ENCODE peak calls at places on chromosomes 3 and 15, in six cellular contexts. J is endothelial cell; Z is Calu3; F is AG10803; G is Panc1; C is stimulated activated CD4-positive, alpha-beta T cell treated with anti-CD3 and anti-CD28 coated beads, Interleukin-4, amount 100 ng/mL, for 48 hours. Q is an unnamed sample.

GRCh38 chr3:184372296-184372821 is 5.6 kb downstream of the THPO start:
- DNase-seq in Z (no peak), J (no peak), G (no peak), C (no peak), F (no peak), Q (no peak)

GRCh38 chr3:140395134-140396075 is 282.5 kb upstream of the TRIM42 start:
- DNase-seq in C (no peak), Z (no peak), F (no peak), G (no peak), J (no peak), Q (no peak)

GRCh38 chr3:107258285-107258684 is 119.0 kb upstream of the CCDC54 start:
- DNase-seq in F (no peak), G (no peak), J (no peak), Z (no peak), C (no peak), Q (no peak)

GRCh38 chr15:19984101-19984500 is 557.5 kb downstream of the GOLGA6L6 start:
- DNase-seq in C (no peak), Z (no peak), F (no peak), J (no peak), G (no peak), Q (no peak)

GRCh38 chr3:134366928-134367352 is 7.3 kb downstream of the AMOTL2 start:
- DNase-seq in Z (no peak), F (peak), C (no peak), J (no peak), G (no peak), Q (peak)

GRCh38 chr3:128498127-128498626 is 5.2 kb upstream of the GATA2 start:
- DNase-seq in F (no peak), G (no peak), C (no peak), Z (no peak), J (no peak), Q (no peak)

GRCh38 chr3:35505181-35505580 is 134.1 kb upstream of the ARPP21 start:
- DNase-seq in C (no peak), Z (no peak), J (no peak), G (no peak), F (no peak), Q (no peak)

GRCh38 chr3:73586190-73586589 is 38.6 kb downstream of the PDZRN3 start:
- DNase-seq in C (no peak), J (no peak), Z (no peak), G (no peak), F (no peak), Q (no peak)

GRCh38 chr15:64476550-64476949 is 16.2 kb downstream of the ZNF609 start:
- DNase-seq in G (no peak), C (no peak), J (no peak), F (no peak), Z (no peak), Q (no peak)

GRCh38 chr3:18743761-18744160 is 318.6 kb upstream of the SATB1 start:
- DNase-seq in F (no peak), J (no peak), C (no peak), Z (no peak), G (no peak), Q (no peak)

GRCh38 chr3:78880588-78881461 is 887.0 kb downstream of the ROBO1 start:
- DNase-seq in Z (no peak), G (no peak), C (no peak), F (peak), J (no peak), Q (no peak)

GRCh38 chr3:66998899-66999235 is 760 bp downstream of the KBTBD8 start:
- DNase-seq in C (no peak), J (no peak), F (peak), Z (no peak), G (no peak), Q (no peak)

GRCh38 chr3:142898346-142899213 is 9.7 kb upstream of the PCOLCE2 start:
- DNase-seq in Z (no peak), C (no peak), F (no peak), J (no peak), G (no peak), Q (no peak)

Q was measured in body of pancreas.